ENCODE peak calls at places on chromosome 15, in six cellular contexts. I, F, T, C, N and Y are unnamed samples.

GRCh38 chr15:60708684-60709083 is 229.7 kb upstream of the ICE2 start:
- DNase-seq in I (no peak), T (no peak), C (no peak), N (no peak), F (peak), Y (no peak)

GRCh38 chr15:83287541-83288027 is 3.1 kb upstream of the BNC1 start:
- DNase-seq in F (peak), C (peak), N (no peak), I (no peak), T (no peak), Y (no peak)

GRCh38 chr15:65979316-65979715 is 110.0 kb downstream of the RAB11A start:
- DNase-seq in F (no peak), C (no peak), N (no peak), T (peak), I (no peak), Y (no peak)

GRCh38 chr15:84929795-84930371 is 45.4 kb downstream of the SLC28A1 start:
- DNase-seq in T (no peak), F (peak), N (no peak), I (no peak), C (peak), Y (no peak)

GRCh38 chr15:69729167-69729748 is 276.6 kb downstream of the RPLP1 start:
- DNase-seq in I (no peak), F (peak), C (peak), T (peak), N (peak), Y (peak)

GRCh38 chr15:60835974-60836373 is 357.0 kb upstream of the ICE2 start:
- DNase-seq in N (no peak), I (no peak), C (no peak), F (peak), T (no peak), Y (no peak)

GRCh38 chr15:84747423-84748273 is 744 bp upstream of the ZNF592 start:
- DNase-seq in C (peak), T (peak), I (peak), N (peak), F (peak), Y (peak)

GRCh38 chr15:48823706-48824105 is 12.8 kb upstream of the CEP152 start:
- DNase-seq in F (no peak), N (no peak), C (no peak), I (no peak), T (no peak), Y (no peak)

GRCh38 chr15:31261266-31262142 is 65.1 kb upstream of the KLF13 start:
- DNase-seq in C (no peak), T (no peak), F (no peak), N (no peak), I (no peak), Y (no peak)

GRCh38 chr15:49831206-49831965 is 210.5 kb downstream of the DTWD1 start:
- DNase-seq in F (peak), C (no peak), T (no peak), I (peak), N (no peak), Y (no peak)

GRCh38 chr15:90214553-90215205 is 13.5 kb downstream of the SEMA4B start:
- DNase-seq in N (no peak), C (peak), F (no peak), T (no peak), I (no peak), Y (no peak)

GRCh38 chr15:62549345-62549970 is 384.4 kb upstream of the C2CD4B start:
- DNase-seq in I (no peak), N (no peak), F (peak), C (peak), T (no peak), Y (peak)

GRCh38 chr15:48285329-48286214 is 45.7 kb upstream of the DUT start:
- DNase-seq in I (peak), T (peak), N (no peak), F (peak), C (peak), Y (peak)

GRCh38 chr15:74345051-74345450 is 22.4 kb downstream of the CYP11A1 start:
- DNase-seq in F (no peak), T (no peak), C (no peak), N (no peak), I (no peak), Y (no peak)

GRCh38 chr15:31248951-31249350 is 77.7 kb upstream of the KLF13 start:
- DNase-seq in T (no peak), F (no peak), I (no peak), C (no peak), N (no peak), Y (no peak)

GRCh38 chr15:78035861-78036476 is 41.5 kb downstream of the TBC1D2B start:
- DNase-seq in I (no peak), C (no peak), F (no peak), T (no peak), N (no peak), Y (no peak)

GRCh38 chr15:19987389-19988048 is 554.1 kb downstream of the GOLGA6L6 start:
- DNase-seq in I (no peak), T (no peak), F (no peak), N (no peak), C (no peak), Y (no peak)

GRCh38 chr15:90029024-90029423 is 27.9 kb downstream of the ZNF710 start:
- DNase-seq in N (no peak), I (no peak), F (no peak), T (no peak), C (no peak), Y (no peak)

GRCh38 chr15:48384616-48385015 is 53.4 kb downstream of the DUT start:
- DNase-seq in N (no peak), T (no peak), I (no peak), F (peak), C (no peak), Y (no peak)

GRCh38 chr15:78626611-78627010 is 5.8 kb upstream of the CHRNA3 start:
- DNase-seq in I (no peak), N (no peak), T (no peak), C (no peak), F (no peak), Y (no peak)

GRCh38 chr15:64699767-64700388 is 75.5 kb downstream of the RBPMS2 start:
- DNase-seq in I (peak), T (no peak), F (peak), N (no peak), C (no peak), Y (peak)

GRCh38 chr15:74775132-74775562 is 6.7 kb upstream of the CSK start:
- DNase-seq in C (no peak), F (no peak), N (no peak), I (no peak), T (peak), Y (no peak)

GRCh38 chr15:85097706-85098105 is 116.0 kb downstream of the PDE8A start:
- DNase-seq in F (peak), T (no peak), N (no peak), C (no peak), I (no peak), Y (no peak)

GRCh38 chr15:93088981-93089854 is at the start of gene RGMA:
- DNase-seq in I (no peak), C (no peak), F (no peak), N (no peak), T (no peak), Y (peak)

GRCh38 chr15:64844576-64845140 is 2.9 kb downstream of the PLEKHO2 start:
- DNase-seq in C (no peak), N (no peak), I (no peak), T (no peak), F (no peak), Y (no peak)

GRCh38 chr15:74228723-74229081 is 7.4 kb upstream of the CCDC33 start:
- DNase-seq in F (no peak), N (no peak), I (no peak), T (no peak), C (no peak), Y (no peak)

GRCh38 chr15:64949383-64950141 is 37.9 kb downstream of the ANKDD1A start:
- DNase-seq in T (no peak), C (no peak), N (no peak), F (no peak), I (no peak), Y (no peak)

GRCh38 chr15:65558336-65558735 is 28.1 kb downstream of the HACD3 start:
- DNase-seq in I (no peak), T (no peak), C (no peak), F (peak), N (no peak), Y (no peak)

GRCh38 chr15:78620839-78621421 is at the start of gene CHRNA3:
- DNase-seq in N (no peak), I (no peak), F (no peak), T (no peak), C (no peak), Y (no peak)

GRCh38 chr15:48470096-48470495 is 138.9 kb downstream of the DUT start:
- DNase-seq in C (no peak), N (no peak), T (no peak), F (no peak), I (no peak), Y (no peak)

GRCh38 chr15:58357529-58358476 is 74.0 kb upstream of the LIPC start:
- DNase-seq in F (peak), C (no peak), N (no peak), I (no peak), T (no peak), Y (no peak)

GRCh38 chr15:69685524-69686452 is 233.2 kb downstream of the RPLP1 start:
- DNase-seq in T (no peak), F (no peak), C (no peak), I (peak), N (no peak), Y (no peak)

GRCh38 chr15:51144021-51144532 is 49.4 kb upstream of the TNFAIP8L3 start:
- DNase-seq in N (no peak), C (peak), F (peak), I (no peak), T (no peak), Y (no peak)

GRCh38 chr15:30885814-30886213 is 17.9 kb upstream of the FAN1 start:
- DNase-seq in C (no peak), I (no peak), N (no peak), T (no peak), F (peak), Y (no peak)

GRCh38 chr15:56241374-56242085 is 2.1 kb downstream of the RFX7 start:
- DNase-seq in F (no peak), N (no peak), C (no peak), I (no peak), T (no peak), Y (no peak)

GRCh38 chr15:78319588-78319987 is 20.2 kb upstream of the SKIC8 start:
- DNase-seq in N (no peak), T (no peak), F (no peak), C (no peak), I (no peak), Y (no peak)

GRCh38 chr15:25695875-25696760 is 167.0 kb downstream of the ATP10A start:
- DNase-seq in F (no peak), I (no peak), N (no peak), T (no peak), C (no peak), Y (peak)

GRCh38 chr15:25691544-25692430 is 171.3 kb downstream of the ATP10A start:
- DNase-seq in T (no peak), N (no peak), C (no peak), I (no peak), F (peak), Y (no peak)

GRCh38 chr15:25694823-25695312 is 168.3 kb downstream of the ATP10A start:
- DNase-seq in C (no peak), F (no peak), T (no peak), N (no peak), I (no peak), Y (no peak)

GRCh38 chr15:25694238-25694584 is 168.9 kb downstream of the ATP10A start:
- DNase-seq in T (no peak), C (no peak), N (no peak), I (no peak), F (no peak), Y (no peak)

DNA sequence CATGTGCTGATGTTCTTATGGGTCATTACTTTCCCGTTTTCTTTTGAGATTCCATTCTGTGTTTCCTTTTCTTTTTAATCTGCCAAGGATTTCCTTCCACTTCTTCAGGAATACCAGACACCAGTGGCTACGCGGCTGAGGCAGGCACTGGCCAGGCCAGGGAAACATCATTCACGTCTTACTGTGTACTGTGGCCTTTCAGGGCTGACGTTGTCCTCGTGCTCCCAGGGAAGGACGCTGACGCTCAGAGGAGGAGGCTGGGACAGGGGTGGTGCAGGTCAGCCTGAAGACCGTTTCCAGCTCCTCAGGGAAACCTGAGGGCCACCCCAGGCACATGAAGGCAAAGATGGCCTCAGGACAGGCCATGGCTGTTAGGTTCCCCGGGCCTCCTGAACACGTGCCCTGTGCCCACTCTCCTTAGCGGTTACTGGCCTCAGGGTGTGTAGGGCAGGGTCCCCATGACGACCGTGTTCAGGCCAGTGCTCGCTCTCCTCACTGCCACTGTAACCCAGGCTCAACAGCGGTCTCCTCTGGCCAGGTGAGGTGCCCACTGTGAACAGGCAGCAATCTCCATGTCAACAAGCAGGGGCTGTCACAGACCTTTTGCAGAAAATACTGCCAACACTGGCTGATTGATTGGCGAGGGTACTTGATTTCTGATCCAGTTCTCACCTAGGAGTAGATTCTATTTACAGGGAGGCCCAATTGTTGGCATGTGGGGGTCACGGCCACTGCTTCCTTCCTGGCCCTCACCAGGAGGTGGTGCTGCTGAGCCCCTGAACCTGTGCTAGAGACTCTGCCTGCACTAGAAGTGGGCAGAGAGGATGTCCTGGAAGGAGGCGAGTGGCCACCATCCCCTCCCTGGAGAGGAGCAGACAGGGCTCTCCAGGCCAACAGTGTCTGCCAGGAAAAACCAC is 169.5 kb downstream of the ATP10A start:
- DNase-seq in I (no peak), N (peak), C (no peak), F (peak), T (no peak), Y (peak)
- TF ChIP-seq CTCF in I (no peak), N (peak), C (peak), F (peak), T (peak), Y (peak)

DNA sequence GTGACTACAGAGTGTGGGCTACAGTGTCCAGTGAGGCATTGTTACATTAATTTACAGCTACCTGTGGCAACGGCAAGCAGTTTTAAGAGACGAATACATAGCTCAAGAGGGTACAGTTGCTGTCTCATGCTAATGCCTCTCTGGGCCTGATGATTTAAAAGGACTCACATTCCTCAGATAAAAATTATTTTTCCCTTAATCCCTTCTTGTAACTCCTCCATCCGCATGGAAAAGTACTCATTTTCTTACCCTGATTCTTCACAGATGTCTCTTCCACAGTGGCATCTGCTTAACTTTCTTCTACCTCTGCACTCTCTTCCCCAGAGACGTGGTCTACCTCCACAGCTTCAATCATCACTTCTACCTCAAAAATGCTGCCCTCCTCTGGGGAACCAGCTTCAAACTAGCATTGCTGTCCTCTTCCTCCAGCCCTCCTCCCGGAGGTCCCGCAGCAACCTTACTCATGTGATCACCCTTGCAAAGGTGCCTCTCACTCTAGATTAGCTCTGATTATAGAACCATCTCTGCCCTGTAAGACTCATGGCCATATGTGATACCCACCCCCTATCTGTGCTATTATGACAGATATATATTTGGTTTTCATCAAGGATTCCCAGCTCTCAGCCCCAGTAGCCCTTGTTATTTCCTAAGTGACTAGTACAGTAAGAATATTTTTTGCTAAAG is 21.4 kb upstream of the ABHD17C start:
- DNase-seq in F (no peak), N (no peak), C (no peak), T (no peak), I (no peak), Y (no peak)
- TF ChIP-seq CTCF in F (no peak), N (no peak), C (no peak), T (no peak), I (no peak), Y (no peak)

GRCh38 chr15:72195101-72195511 is 2.5 kb downstream of the GRAMD2A start:
- DNase-seq in N (no peak), I (no peak), F (no peak), C (no peak), T (no peak), Y (no peak)
- TF ChIP-seq CTCF in N (no peak), I (no peak), F (no peak), C (no peak), T (no peak), Y (no peak)

GRCh38 chr15:80203361-80203885 is 48.6 kb downstream of the CTXND1 start:
- DNase-seq in C (no peak), T (no peak), N (no peak), F (no peak), I (no peak), Y (no peak)
- TF ChIP-seq CTCF in C (no peak), T (no peak), N (no peak), F (no peak), I (no peak), Y (no peak)

GRCh38 chr15:77031376-77032050 is 36.6 kb downstream of the PSTPIP1 start:
- DNase-seq in T (peak), N (no peak), I (no peak), F (no peak), C (no peak), Y (peak)
- TF ChIP-seq CTCF in T (peak), N (no peak), I (no peak), F (no peak), C (no peak), Y (no peak)

GRCh38 chr15:40336129-40337122 is 4.3 kb downstream of the CCDC9B start:
- DNase-seq in T (peak), I (no peak), F (no peak), C (no peak), N (no peak), Y (no peak)
- TF ChIP-seq CTCF in T (peak), I (no peak), F (no peak), C (no peak), N (no peak), Y (no peak)

DNA sequence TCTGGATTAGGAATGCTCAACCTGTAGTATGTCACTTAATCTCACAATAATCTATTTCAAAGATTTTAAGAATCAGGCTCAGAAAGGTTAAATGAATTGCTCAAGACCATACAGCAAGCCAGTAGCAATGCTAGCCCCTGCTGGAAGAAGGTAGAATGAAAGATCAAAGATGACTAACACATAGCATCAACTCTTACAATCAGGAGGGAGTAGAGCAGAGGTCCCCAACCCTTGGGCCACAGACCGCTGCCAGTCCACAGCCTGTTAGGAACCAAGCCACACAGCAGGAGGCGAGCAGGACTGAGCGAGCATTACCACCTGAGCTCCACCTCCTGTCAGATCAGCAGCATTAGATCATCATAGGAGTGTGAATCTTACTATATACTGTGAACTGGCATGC is 15.5 kb upstream of the GATM start:
- DNase-seq in C (no peak), N (no peak), I (no peak), T (no peak), F (no peak), Y (no peak)
- TF ChIP-seq CTCF in C (peak), N (no peak), I (no peak), T (no peak), F (peak), Y (no peak)

DNA sequence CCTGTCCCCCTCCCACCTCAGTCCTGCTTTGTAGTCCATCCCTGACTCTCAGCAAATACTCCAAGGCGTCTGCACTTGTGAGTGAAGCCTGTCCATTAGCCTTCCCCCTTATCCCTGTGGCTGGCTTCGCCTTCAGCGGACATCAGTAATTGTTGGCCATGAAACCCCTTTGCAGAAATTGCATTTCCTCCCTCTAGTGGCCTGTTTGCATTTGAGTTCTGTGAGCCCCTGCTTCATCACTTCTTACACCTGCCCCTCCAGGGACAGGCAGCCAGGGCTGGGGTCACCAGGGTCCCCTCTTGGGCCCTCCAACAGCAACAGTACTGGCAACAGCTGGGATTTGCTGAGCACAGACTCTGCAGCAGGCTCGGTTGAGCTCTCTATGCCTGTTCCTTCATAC is 9.0 kb upstream of the LRRK1 start:
- DNase-seq in C (no peak), I (no peak), N (no peak), F (no peak), T (no peak), Y (no peak)
- TF ChIP-seq CTCF in C (peak), I (no peak), N (no peak), F (peak), T (peak), Y (peak)